ENCODE peak calls at places on chromosomes 7 and 10, in seven cellular contexts. Y is left ventricle myocardium inferior; U is cardiac muscle cell; G is colonic mucosa; R is right lobe of liver; H is uterus; T is CD4-positive, CD25-positive, alpha-beta regulatory T cell. X is an unnamed sample. For H3K36me3 and H3K9me3, the result is how much of the 10 kb centered on the place peaks cover.

GRCh38 chr10:131094406-131095108 is 217.0 kb downstream of the TCERG1L start:
- DNase-seq in H (peak), T (no peak), U (no peak), Y (no peak), G (no peak), R (no peak), X (no peak)

GRCh38 chr7:151439855-151440798 is at the start of gene CRYGN:
- DNase-seq in R (no peak), G (no peak), H (no peak), Y (no peak), T (no peak), U (peak), X (no peak)

GRCh38 chr7:22001345-22002004 is 55.8 kb upstream of the CDCA7L start:
- DNase-seq in G (peak), H (no peak), U (peak), Y (no peak), T (peak), R (no peak), X (no peak)

GRCh38 chr10:22655312-22655973 is 58.9 kb downstream of the PIP4K2A start:
- DNase-seq in T (peak), H (no peak), R (no peak), Y (no peak), G (no peak), U (no peak), X (no peak)

GRCh38 chr10:102600816-102601215 is 43.5 kb upstream of the TRIM8 start:
- DNase-seq in Y (no peak), T (no peak), U (no peak), R (no peak), H (no peak), G (no peak), X (no peak)

GRCh38 chr10:48446785-48447184 is 140.3 kb downstream of the MAPK8 start:
- DNase-seq in Y (no peak), G (no peak), U (no peak), H (no peak), T (no peak), R (peak), X (peak)

GRCh38 chr10:80552151-80552646 is 14.5 kb downstream of the SH2D4B start:
- DNase-seq in U (peak), Y (peak), T (no peak), G (peak), H (no peak), R (peak), X (peak)

GRCh38 chr10:69503001-69503895 is 52.0 kb downstream of the TSPAN15 start:
- DNase-seq in T (no peak), G (peak), Y (no peak), U (no peak), R (no peak), H (no peak), X (no peak)

GRCh38 chr7:90347759-90348158 is 1.2 kb downstream of the GTPBP10 start:
- DNase-seq in H (no peak), G (no peak), Y (no peak), T (no peak), U (no peak), R (no peak), X (no peak)

GRCh38 chr10:34124522-34125035 is 690.5 kb downstream of the PARD3 start:
- DNase-seq in H (no peak), U (no peak), T (no peak), R (peak), Y (no peak), G (no peak), X (peak)

GRCh38 chr7:147300293-147300692 is 1183.7 kb downstream of the CNTNAP2 start:
- DNase-seq in U (no peak), R (no peak), G (no peak), Y (no peak), H (no peak), T (no peak), X (no peak)

GRCh38 chr7:22730921-22731654 is 4.1 kb downstream of the IL6 start:
- DNase-seq in H (no peak), G (no peak), R (no peak), T (no peak), Y (no peak), U (no peak), X (no peak)

GRCh38 chr10:89391882-89392756 is at the start of gene IFIT1:
- DNase-seq in T (peak), U (peak), R (peak), G (peak), Y (no peak), H (peak), X (peak)

GRCh38 chr7:114085592-114086490 is 167.0 kb upstream of the PPP1R3A start:
- DNase-seq in T (peak), Y (peak), U (peak), H (peak), G (peak), R (peak), X (peak)

GRCh38 chr10:112461029-112461887 is 14.2 kb downstream of the VTI1A start:
- DNase-seq in H (no peak), U (no peak), T (no peak), Y (no peak), G (no peak), R (no peak), X (no peak)

GRCh38 chr7:131218727-131219128 is 108.9 kb upstream of the MKLN1 start:
- DNase-seq in R (no peak), G (no peak), T (no peak), U (no peak), H (no peak), Y (no peak), X (no peak)

GRCh38 chr7:151091431-151091830 is 5.2 kb downstream of the AGAP3 start:
- DNase-seq in G (peak), T (no peak), U (no peak), R (no peak), Y (no peak), H (no peak), X (no peak)

GRCh38 chr10:118272090-118272775 is 69.9 kb downstream of the FAM204A start:
- DNase-seq in H (peak), R (no peak), G (peak), T (no peak), Y (no peak), U (peak), X (no peak)

GRCh38 chr10:130458509-130458908 is 322.3 kb downstream of the GLRX3 start:
- DNase-seq in T (no peak), H (no peak), Y (no peak), G (no peak), R (no peak), U (no peak), X (no peak)

GRCh38 chr7:55092186-55092976 is 73.6 kb downstream of the EGFR start:
- DNase-seq in R (no peak), U (no peak), Y (no peak), H (no peak), G (no peak), T (no peak), X (no peak)

GRCh38 chr7:4962872-4963775 is 4.1 kb upstream of the MMD2 start:
- DNase-seq in U (no peak), Y (no peak), T (no peak), H (no peak), R (no peak), G (no peak), X (no peak)

GRCh38 chr10:123704812-123705211 is 38.7 kb downstream of the GPR26 start:
- DNase-seq in Y (no peak), H (no peak), G (no peak), R (no peak), T (no peak), U (peak), X (no peak)

GRCh38 chr7:74103219-74103772 is 19.7 kb downstream of the LIMK1 start:
- DNase-seq in Y (no peak), R (no peak), U (no peak), G (no peak), H (no peak), T (no peak), X (no peak)

GRCh38 chr7:104240400-104240799 is 32.6 kb upstream of the ORC5 start:
- DNase-seq in H (no peak), U (no peak), G (no peak), Y (no peak), R (no peak), T (no peak), X (no peak)

GRCh38 chr7:50068850-50069551 is 24.0 kb downstream of the ZPBP start:
- DNase-seq in U (no peak), Y (no peak), T (peak), R (no peak), H (no peak), G (peak), X (no peak)

GRCh38 chr10:25493122-25493893 is 318.5 kb downstream of the GPR158 start:
- DNase-seq in R (no peak), G (no peak), U (peak), Y (no peak), H (no peak), T (no peak), X (no peak)

GRCh38 chr7:1193593-1194424 is 33.8 kb upstream of the ZFAND2A start:
- DNase-seq in H (no peak), R (peak), T (peak), G (peak), Y (peak), U (peak), X (no peak)

GRCh38 chr7:45893374-45893995 is 5.2 kb downstream of the IGFBP1 start:
- DNase-seq in H (no peak), R (no peak), G (no peak), Y (no peak), T (no peak), U (no peak), X (no peak)

GRCh38 chr10:126749030-126749655 is 78.7 kb upstream of the C10orf90 start:
- DNase-seq in R (peak), G (peak), U (peak), Y (peak), H (peak), T (peak), X (peak)

GRCh38 chr7:132577206-132578049 is 1.2 kb upstream of the PLXNA4 start:
- DNase-seq in R (peak), Y (peak), U (peak), T (no peak), H (peak), G (peak), X (peak)

GRCh38 chr10:120508393-120508792 is 51.4 kb downstream of the PLPP4 start:
- DNase-seq in R (no peak), H (no peak), G (no peak), U (no peak), Y (no peak), T (peak), X (no peak)

GRCh38 chr10:13404791-13405190 is 56.7 kb upstream of the SEPHS1 start:
- DNase-seq in G (peak), T (no peak), H (no peak), R (no peak), U (no peak), Y (no peak), X (no peak)

GRCh38 chr10:32190890-32191491 is 134.8 kb upstream of the KIF5B start:
- DNase-seq in H (no peak), T (peak), Y (no peak), U (peak), R (no peak), G (no peak), X (no peak)

GRCh38 chr10:100008708-100009282 is 952 bp downstream of the DNMBP start:
- DNase-seq in G (no peak), T (no peak), U (no peak), H (no peak), Y (no peak), R (no peak), X (no peak)

GRCh38 chr10:43172645-43173044 is 34.4 kb downstream of the CSGALNACT2 start:
- DNase-seq in T (no peak), G (no peak), U (peak), Y (no peak), H (no peak), R (no peak), X (no peak)

GRCh38 chr7:139722604-139723003 is 55.2 kb downstream of the HIPK2 start:
- DNase-seq in Y (no peak), U (no peak), T (no peak), G (no peak), H (no peak), R (no peak), X (no peak)

GRCh38 chr7:18553585-18554055 is 58.1 kb downstream of the HDAC9 start:
- DNase-seq in T (no peak), H (no peak), U (no peak), R (no peak), Y (no peak), G (no peak), X (no peak)

DNA sequence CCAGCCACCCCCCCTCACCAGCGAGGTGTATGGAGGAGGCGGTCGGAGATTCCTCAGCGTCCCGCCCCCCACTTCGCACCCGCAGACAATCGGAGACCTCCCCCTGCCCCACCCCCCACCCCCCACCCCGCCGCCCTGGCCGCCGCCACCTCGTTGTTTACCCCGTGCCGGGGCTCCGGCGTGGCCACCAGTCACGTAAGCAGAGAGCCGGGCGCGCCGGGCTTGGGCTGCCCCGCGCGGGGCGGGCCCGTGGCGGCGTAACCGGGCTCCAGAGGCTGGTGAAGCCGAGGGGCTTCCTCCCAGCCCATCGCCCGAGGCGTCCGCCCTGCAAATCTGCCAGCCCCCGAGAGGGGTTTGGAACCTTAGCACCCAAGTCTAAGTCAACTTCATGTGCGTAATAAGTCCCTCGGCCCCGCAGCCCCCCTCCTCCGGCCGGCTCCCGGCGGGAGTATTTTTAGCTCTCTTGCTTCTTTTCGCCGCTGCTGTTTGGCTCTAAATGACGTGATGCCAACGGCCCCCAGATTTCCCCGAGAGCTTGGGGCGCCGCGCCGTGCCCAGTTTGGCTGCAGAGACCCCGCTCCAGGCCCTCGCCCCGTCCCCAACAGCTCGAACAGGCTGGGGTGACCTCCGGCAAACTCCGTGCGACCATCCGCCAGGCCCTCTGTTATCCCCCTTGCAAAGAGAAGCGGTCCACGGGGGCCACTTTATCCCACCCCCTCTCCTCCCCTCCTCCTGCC is 2.7 kb downstream of the MXI1 start:
- DNase-seq in H (peak), U (peak), G (peak), Y (peak), R (peak), T (peak), X (no peak)
- H3K36me3 ChIP-seq in H (under half), U (under half), G (under half), Y (under half), R (under half), T (under half), X (under half)

GRCh38 chr7:100545636-100546128 is 6.7 kb downstream of the AGFG2 start:
- DNase-seq in Y (no peak), T (peak), H (peak), G (no peak), U (peak), R (peak), X (no peak)
- H3K4me3 ChIP-seq in Y (no peak), T (peak), H (no peak), G (no peak), U (no peak), R (peak), X (no peak)

GRCh38 chr7:123935436-123936381 is 10.7 kb downstream of the SPAM1 start:
- DNase-seq in G (no peak), R (no peak), U (no peak), Y (no peak), T (no peak), H (no peak), X (no peak)

GRCh38 chr7:123941391-123942180 is 16.5 kb downstream of the SPAM1 start:
- DNase-seq in R (no peak), U (no peak), G (no peak), T (no peak), H (no peak), Y (no peak), X (no peak)

GRCh38 chr7:123939784-123940183 is 14.7 kb downstream of the SPAM1 start:
- DNase-seq in U (no peak), R (no peak), Y (no peak), G (no peak), H (no peak), T (no peak), X (no peak)

DNA sequence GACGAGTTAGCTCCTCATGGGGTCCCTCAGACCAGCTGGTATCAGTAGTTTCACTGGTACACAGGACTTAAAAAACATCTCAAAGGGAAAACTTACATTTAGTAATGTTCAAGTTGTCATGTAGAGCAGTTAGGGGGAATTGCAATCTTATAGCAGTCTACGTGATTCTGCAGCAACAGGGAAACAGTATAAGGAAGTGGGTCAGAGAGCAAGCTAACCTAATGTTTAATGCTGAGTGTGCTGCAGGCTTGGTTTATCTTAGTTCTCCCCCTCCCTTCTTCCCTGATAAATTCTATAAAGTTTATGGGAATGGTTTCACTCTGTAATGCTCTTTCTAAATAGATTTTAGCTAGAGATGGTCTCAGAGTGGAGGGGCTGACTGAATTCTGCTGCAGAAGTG is 11.3 kb downstream of the SPAM1 start:
- DNase-seq in Y (no peak), R (no peak), U (no peak), G (no peak), T (no peak), H (no peak), X (no peak)
- H3K9me3 ChIP-seq in Y (under half), R (under half), U (under half), G (under half), T (under half), H (under half), X (under half)

GRCh38 chr10:119454231-119454804 is 88.2 kb downstream of the RGS10 start:
- DNase-seq in T (no peak), R (no peak), H (no peak), Y (no peak), G (no peak), U (no peak), X (no peak)
- H3K36me3 ChIP-seq in T (under half), R (under half), H (under half), Y (half or more), G (under half), U (under half), X (under half)

GRCh38 chr10:97726636-97727178 is 10.2 kb upstream of the ZFYVE27 start:
- DNase-seq in Y (no peak), H (no peak), G (peak), U (no peak), R (no peak), T (peak), X (no peak)
- H3K4me3 ChIP-seq in Y (no peak), H (no peak), G (no peak), U (no peak), R (no peak), T (no peak), X (no peak)

GRCh38 chr7:14598978-14599377 is 303.6 kb downstream of the DGKB start:
- DNase-seq in U (no peak), T (no peak), H (no peak), G (no peak), Y (no peak), R (no peak), X (no peak)
- H3K9me3 ChIP-seq in U (under half), T (under half), H (under half), G (under half), Y (under half), R (under half), X (under half)

DNA sequence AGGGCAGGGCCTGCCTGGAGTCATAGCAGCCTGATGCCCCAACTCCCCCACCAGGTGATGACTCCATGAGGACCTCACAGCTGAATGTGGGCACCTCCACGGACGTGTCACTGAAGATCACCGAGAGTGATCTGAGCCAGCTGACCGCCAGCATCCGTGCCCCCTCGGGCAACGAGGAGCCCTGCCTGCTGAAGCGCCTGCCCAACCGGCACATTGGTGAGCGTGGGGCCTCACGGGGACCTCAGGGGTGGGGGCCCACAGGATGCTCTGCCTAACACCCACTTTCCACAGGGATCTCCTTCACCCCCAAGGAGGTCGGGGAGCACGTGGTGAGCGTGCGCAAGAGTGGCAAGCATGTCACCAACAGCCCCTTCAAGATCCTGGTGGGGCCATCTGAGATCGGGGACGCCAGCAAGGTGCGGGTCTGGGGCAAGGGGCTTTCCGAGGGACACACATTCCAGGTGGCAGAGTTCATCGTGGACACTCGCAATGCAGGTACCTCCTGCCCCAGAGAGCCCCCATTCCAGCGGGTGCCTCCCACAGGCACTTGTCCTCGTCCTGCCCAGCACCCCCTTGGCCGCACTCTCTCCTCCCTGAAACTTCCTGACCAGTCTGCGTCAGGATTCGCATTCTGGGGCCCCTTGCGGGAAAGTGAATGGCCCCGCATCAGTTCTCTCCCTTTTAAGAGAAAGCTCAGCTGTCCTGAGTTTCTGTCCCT is 10.0 kb upstream of the ATP6V1F start:
- DNase-seq in Y (no peak), T (no peak), G (no peak), U (no peak), H (no peak), R (no peak), X (no peak)
- H3K36me3 ChIP-seq in Y (half or more), T (under half), G (under half), U (half or more), H (under half), R (under half), X (under half)

DNA sequence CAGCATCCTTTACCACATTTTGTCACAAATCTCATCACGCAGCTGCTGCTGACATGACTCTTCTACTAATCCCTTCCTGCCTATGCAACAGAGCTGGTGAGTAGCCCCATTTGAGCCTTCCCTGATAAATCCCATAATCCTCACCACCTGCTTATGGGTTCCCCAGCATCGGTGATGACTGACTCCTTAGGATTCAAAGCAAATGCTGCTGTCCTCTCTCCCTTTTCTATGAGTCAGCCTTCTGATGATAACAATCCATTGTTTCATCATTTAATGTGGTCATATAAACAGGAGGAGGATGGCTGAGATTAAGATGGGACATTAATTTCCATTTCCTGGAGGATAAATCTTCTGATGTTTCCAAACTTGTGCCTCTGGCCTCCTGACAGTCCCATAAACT is 73.4 kb downstream of the SORCS1 start:
- DNase-seq in G (no peak), T (no peak), U (no peak), H (no peak), R (no peak), Y (no peak), X (no peak)
- H3K4me3 ChIP-seq in G (no peak), T (no peak), U (no peak), H (no peak), R (no peak), Y (no peak), X (peak)